ENCODE peak calls at places on chromosomes 11 and 22, in six cellular contexts. I is stimulated activated CD8-positive, alpha-beta memory T cell treated with anti-CD3 and anti-CD28 coated beads, Interleukin-2, amount 100 ng/mL, for 48 hours; P is activated T-cell treated with anti-CD3 and anti-CD28 coated beads for 1 hour; Q is fibroblast of pulmonary artery; G is esophagus squamous epithelium; J is fibroblast of mammary gland. M is an unnamed sample.

GRCh38 chr11:2699185-2699530 is 636 bp downstream of the KCNQ1OT1 start:
- DNase-seq in J (no peak), I (no peak), Q (no peak), P (no peak), G (no peak), M (no peak)

GRCh38 chr22:18154821-18155390 is 4.9 kb downstream of the USP18 start:
- DNase-seq in P (no peak), Q (no peak), J (no peak), G (no peak), I (no peak), M (no peak)

GRCh38 chr11:44139565-44140313 is 44.3 kb downstream of the EXT2 start:
- DNase-seq in I (no peak), J (no peak), G (no peak), P (no peak), Q (no peak), M (no peak)

GRCh38 chr11:3986301-3986700 is 108.3 kb upstream of the RRM1 start:
- DNase-seq in J (no peak), G (no peak), I (no peak), P (no peak), Q (no peak), M (no peak)

GRCh38 chr22:39230261-39231196 is 14.3 kb downstream of the PDGFB start:
- DNase-seq in I (no peak), G (no peak), P (no peak), J (no peak), Q (no peak), M (no peak)

GRCh38 chr22:19997561-19998231 is 18.9 kb downstream of the ARVCF start:
- DNase-seq in J (no peak), I (no peak), P (no peak), Q (no peak), G (no peak), M (no peak)

GRCh38 chr22:27193215-27193614 is 535.8 kb downstream of the MIAT start:
- DNase-seq in J (no peak), Q (no peak), G (no peak), P (no peak), I (no peak), M (no peak)

GRCh38 chr11:92867913-92868619 is 101.4 kb upstream of the MTNR1B start:
- DNase-seq in J (no peak), G (no peak), Q (no peak), I (no peak), P (no peak), M (no peak)

GRCh38 chr11:31826530-31827438 is 15.7 kb upstream of the PAX6 start:
- DNase-seq in G (no peak), I (no peak), Q (no peak), J (no peak), P (no peak), M (no peak)

GRCh38 chr11:65378208-65378927 is 4.1 kb downstream of the SLC25A45 start:
- DNase-seq in G (no peak), I (no peak), Q (no peak), J (no peak), P (no peak), M (no peak)

GRCh38 chr22:17172172-17172833 is 13.2 kb upstream of the HDHD5 start:
- DNase-seq in G (no peak), Q (no peak), J (no peak), I (no peak), P (no peak), M (no peak)

GRCh38 chr11:130024356-130024755 is 21.7 kb upstream of the PRDM10 start:
- DNase-seq in G (no peak), Q (no peak), P (no peak), J (peak), I (no peak), M (no peak)

GRCh38 chr22:29003975-29004646 is 57.5 kb downstream of the C22orf31 start:
- DNase-seq in P (no peak), J (no peak), G (no peak), I (no peak), Q (no peak), M (no peak)

GRCh38 chr22:39527481-39527961 is 5.0 kb downstream of the RPS19BP1 start:
- DNase-seq in G (no peak), J (no peak), I (no peak), P (no peak), Q (no peak), M (no peak)